ENCODE peak calls at places on chromosomes 2 and 18, in seven cellular contexts. T, G, F, L, Z, X and J are unnamed samples.

GRCh38 chr2:172253190-172254052 is 150.7 kb upstream of the DLX2 start:
- DNase-seq in T (peak), G (peak), F (no peak), L (peak), Z (peak), X (no peak), J (no peak)

GRCh38 chr2:224871813-224872212 is 155.6 kb upstream of the CCDC195 start:
- DNase-seq in T (no peak), G (no peak), F (no peak), L (no peak), Z (no peak), X (no peak), J (no peak)

GRCh38 chr2:47357475-47357874 is 45.5 kb upstream of the MSH2 start:
- DNase-seq in T (no peak), G (peak), F (no peak), L (no peak), Z (peak), X (no peak), J (no peak)

GRCh38 chr2:213216461-213216860 is 65.0 kb upstream of the IKZF2 start:
- DNase-seq in T (no peak), G (no peak), F (no peak), L (no peak), Z (no peak), X (no peak), J (peak)

GRCh38 chr2:42359894-42360483 is 1.0 kb downstream of the COX7A2L start:
- DNase-seq in T (no peak), G (no peak), F (no peak), L (no peak), Z (peak), X (no peak), J (no peak)

GRCh38 chr2:146701183-146701582 is 1143.6 kb upstream of the ACVR2A start:
- DNase-seq in T (no peak), G (no peak), F (no peak), L (no peak), Z (no peak), X (peak), J (no peak)

GRCh38 chr18:25169701-25170100 is 182.3 kb downstream of the ZNF521 start:
- DNase-seq in T (no peak), G (no peak), F (no peak), L (no peak), Z (no peak), X (no peak), J (no peak)

GRCh38 chr18:26714739-26715138 is 150.8 kb downstream of the AQP4 start:
- DNase-seq in T (no peak), G (no peak), F (no peak), L (no peak), Z (no peak), X (no peak), J (no peak)

GRCh38 chr18:1463981-1464380 is 559.3 kb downstream of the ADCYAP1 start:
- DNase-seq in T (no peak), G (no peak), F (no peak), L (no peak), Z (no peak), X (no peak), J (no peak)

GRCh38 chr18:63111549-63112402 is 207.8 kb downstream of the BCL2 start:
- DNase-seq in T (no peak), G (no peak), F (no peak), L (no peak), Z (no peak), X (no peak), J (no peak)

GRCh38 chr2:81002906-81003305 is 698.4 kb upstream of the LRRTM1 start:
- DNase-seq in T (no peak), G (no peak), F (no peak), L (no peak), Z (no peak), X (no peak), J (no peak)

GRCh38 chr2:38146302-38146916 is 70.5 kb upstream of the CYP1B1 start:
- DNase-seq in T (no peak), G (no peak), F (peak), L (peak), Z (peak), X (peak), J (no peak)

GRCh38 chr2:220935789-220936321 is 636.2 kb downstream of the EPHA4 start:
- DNase-seq in T (no peak), G (no peak), F (peak), L (no peak), Z (no peak), X (no peak), J (no peak)

GRCh38 chr18:814300-815084 is 2.5 kb upstream of the YES1 start:
- DNase-seq in T (no peak), G (no peak), F (no peak), L (no peak), Z (peak), X (no peak), J (no peak)

GRCh38 chr18:28588884-28589549 is 412.1 kb upstream of the CDH2 start:
- DNase-seq in T (no peak), G (no peak), F (no peak), L (no peak), Z (no peak), X (no peak), J (no peak)

GRCh38 chr2:128531856-128532255 is 213.2 kb upstream of the HS6ST1 start:
- DNase-seq in T (no peak), G (no peak), F (no peak), L (no peak), Z (no peak), X (no peak), J (no peak)

GRCh38 chr18:54776282-54776977 is 51.8 kb upstream of the RAB27B start:
- DNase-seq in T (no peak), G (peak), F (peak), L (peak), Z (peak), X (no peak), J (no peak)

GRCh38 chr18:75169411-75169810 is 39.5 kb downstream of the PTGR3 start:
- DNase-seq in T (no peak), G (no peak), F (no peak), L (no peak), Z (no peak), X (no peak), J (no peak)

GRCh38 chr2:100262555-100263320 is 59.6 kb downstream of the LONRF2 start:
- DNase-seq in T (peak), G (peak), F (no peak), L (peak), Z (peak), X (no peak), J (peak)

GRCh38 chr2:73339171-73339678 is 45.9 kb upstream of the EGR4 start:
- DNase-seq in T (peak), G (no peak), F (no peak), L (no peak), Z (no peak), X (no peak), J (no peak)

GRCh38 chr2:26086155-26086634 is 52.3 kb downstream of the RAB10 start:
- DNase-seq in T (no peak), G (no peak), F (peak), L (peak), Z (no peak), X (no peak), J (no peak)

GRCh38 chr2:9796056-9796792 is 47.0 kb upstream of the TAF1B start:
- DNase-seq in T (peak), G (no peak), F (no peak), L (no peak), Z (no peak), X (no peak), J (no peak)

GRCh38 chr2:241550616-241551580 is 7.6 kb upstream of the BOK start:
- DNase-seq in T (no peak), G (no peak), F (no peak), L (no peak), Z (no peak), X (no peak), J (no peak)

GRCh38 chr2:120804446-120804845 is 68.8 kb downstream of the GLI2 start:
- DNase-seq in T (no peak), G (no peak), F (no peak), L (no peak), Z (no peak), X (no peak), J (no peak)

GRCh38 chr2:238847841-238848565 is at the start of gene TWIST2:
- DNase-seq in T (peak), G (no peak), F (no peak), L (no peak), Z (no peak), X (no peak), J (no peak)

GRCh38 chr18:49160075-49160930 is 209.5 kb upstream of the SMAD7 start:
- DNase-seq in T (no peak), G (no peak), F (no peak), L (no peak), Z (no peak), X (no peak), J (no peak)

GRCh38 chr2:208373460-208374089 is 33.0 kb upstream of the PTH2R start:
- DNase-seq in T (peak), G (peak), F (no peak), L (peak), Z (peak), X (no peak), J (peak)

GRCh38 chr2:208375452-208376068 is 31.0 kb upstream of the PTH2R start:
- DNase-seq in T (no peak), G (no peak), F (no peak), L (no peak), Z (no peak), X (no peak), J (no peak)

GRCh38 chr2:208370881-208371633 is 35.5 kb upstream of the PTH2R start:
- DNase-seq in T (no peak), G (no peak), F (no peak), L (no peak), Z (peak), X (no peak), J (no peak)

GRCh38 chr2:208369091-208369490 is 37.5 kb upstream of the PTH2R start:
- DNase-seq in T (no peak), G (peak), F (no peak), L (no peak), Z (no peak), X (no peak), J (no peak)

DNA sequence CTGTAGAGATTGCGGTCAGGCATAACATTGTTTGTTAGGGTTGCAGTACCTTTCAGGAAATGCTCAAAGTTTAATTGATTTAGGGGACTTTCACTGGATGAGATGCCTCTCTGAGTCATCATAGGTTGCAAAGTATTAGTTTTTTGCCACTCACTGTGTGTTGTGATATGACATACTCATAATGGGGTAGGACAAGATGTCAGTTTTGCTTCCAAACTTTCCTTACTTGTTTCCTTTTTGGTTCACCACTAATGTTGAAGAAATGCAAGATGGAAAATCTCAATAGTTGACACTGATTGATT is 35.0 kb upstream of the PTH2R start:
- DNase-seq in T (no peak), G (no peak), F (no peak), L (no peak), Z (no peak), X (no peak), J (no peak)
- TF ChIP-seq JUND in T (no peak), G (no peak), F (no peak), L (no peak), Z (no peak), X (no peak), J (no peak)

GRCh38 chr2:69576895-69577294 is 66.6 kb downstream of the AAK1 start:
- DNase-seq in T (no peak), G (no peak), F (no peak), L (no peak), Z (no peak), X (no peak), J (no peak)
- TF ChIP-seq JUND in T (no peak), G (no peak), F (no peak), L (no peak), Z (no peak), X (no peak), J (no peak)

DNA sequence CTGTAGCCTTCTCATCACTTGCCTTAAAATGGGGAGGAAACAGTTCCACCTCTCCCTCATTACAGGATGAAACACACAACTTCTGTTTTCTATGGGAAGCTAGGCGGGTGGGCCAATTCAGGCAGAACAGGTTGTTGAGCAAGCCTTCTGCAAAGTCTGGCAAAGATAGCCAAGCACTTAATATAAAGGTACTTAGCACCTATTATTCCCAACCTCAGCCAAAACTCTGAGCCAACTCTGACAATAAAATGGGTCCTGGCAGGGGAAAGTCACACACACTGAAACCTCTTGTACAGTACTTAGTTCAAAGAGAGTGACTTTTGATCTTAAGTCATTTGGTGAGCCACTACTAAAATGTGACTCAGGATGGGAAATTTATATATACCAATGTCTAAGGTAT is 15.8 kb upstream of the SOCS6 start:
- DNase-seq in T (no peak), G (no peak), F (no peak), L (no peak), Z (no peak), X (no peak), J (no peak)
- TF ChIP-seq JUND in T (no peak), G (no peak), F (no peak), L (no peak), Z (no peak), X (no peak), J (no peak)

GRCh38 chr2:234309431-234309830 is 187.4 kb downstream of the ARL4C start:
- DNase-seq in T (no peak), G (no peak), F (no peak), L (no peak), Z (no peak), X (no peak), J (peak)

GRCh38 chr2:234308073-234308813 is 188.6 kb downstream of the ARL4C start:
- DNase-seq in T (no peak), G (no peak), F (no peak), L (no peak), Z (no peak), X (no peak), J (no peak)

GRCh38 chr2:234310166-234310565 is 186.7 kb downstream of the ARL4C start:
- DNase-seq in T (no peak), G (no peak), F (no peak), L (no peak), Z (no peak), X (no peak), J (no peak)

GRCh38 chr2:234307322-234307961 is 189.4 kb downstream of the ARL4C start:
- DNase-seq in T (no peak), G (no peak), F (no peak), L (no peak), Z (no peak), X (no peak), J (no peak)

DNA sequence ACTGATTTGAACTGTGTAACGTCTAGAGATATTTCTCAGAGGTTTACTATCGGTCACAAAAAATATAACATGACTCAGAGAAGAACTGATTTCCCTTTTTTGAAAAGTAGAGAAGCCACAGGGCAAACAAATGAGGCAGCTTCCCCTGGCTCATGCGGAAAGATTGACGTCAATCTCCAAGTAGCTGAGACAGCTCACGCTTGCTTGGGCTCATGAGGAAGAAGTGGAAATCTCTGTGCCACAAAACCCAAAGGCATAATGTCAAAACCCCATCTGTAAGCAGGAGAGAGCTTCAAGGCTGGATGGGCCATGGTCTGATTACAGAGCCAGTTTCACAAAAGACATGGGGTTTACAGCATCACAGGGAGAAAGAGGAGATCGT is 188.1 kb downstream of the ARL4C start:
- DNase-seq in T (no peak), G (no peak), F (peak), L (no peak), Z (no peak), X (no peak), J (no peak)
- TF ChIP-seq JUND in T (no peak), G (no peak), F (no peak), L (no peak), Z (no peak), X (no peak), J (no peak)

GRCh38 chr2:54683596-54683995 is 39.9 kb upstream of the EML6 start:
- DNase-seq in T (no peak), G (no peak), F (no peak), L (no peak), Z (no peak), X (no peak), J (no peak)
- TF ChIP-seq JUND in T (no peak), G (no peak), F (no peak), L (no peak), Z (no peak), X (no peak), J (no peak)

GRCh38 chr2:217650229-217650628 is 352.6 kb downstream of the TNS1 start:
- DNase-seq in T (no peak), G (no peak), F (no peak), L (peak), Z (no peak), X (no peak), J (peak)

GRCh38 chr2:217647925-217648324 is 354.9 kb downstream of the TNS1 start:
- DNase-seq in T (no peak), G (peak), F (no peak), L (no peak), Z (no peak), X (no peak), J (no peak)

GRCh38 chr2:217653240-217653639 is 349.6 kb downstream of the TNS1 start:
- DNase-seq in T (no peak), G (no peak), F (no peak), L (peak), Z (no peak), X (no peak), J (peak)

GRCh38 chr2:217652761-217653160 is 350.0 kb downstream of the TNS1 start:
- DNase-seq in T (no peak), G (no peak), F (no peak), L (no peak), Z (no peak), X (no peak), J (no peak)

GRCh38 chr2:217650716-217651360 is 352.0 kb downstream of the TNS1 start:
- DNase-seq in T (peak), G (peak), F (no peak), L (peak), Z (peak), X (peak), J (peak)
- TF ChIP-seq JUND in T (no peak), G (no peak), F (no peak), L (no peak), Z (no peak), X (peak), J (no peak)

DNA sequence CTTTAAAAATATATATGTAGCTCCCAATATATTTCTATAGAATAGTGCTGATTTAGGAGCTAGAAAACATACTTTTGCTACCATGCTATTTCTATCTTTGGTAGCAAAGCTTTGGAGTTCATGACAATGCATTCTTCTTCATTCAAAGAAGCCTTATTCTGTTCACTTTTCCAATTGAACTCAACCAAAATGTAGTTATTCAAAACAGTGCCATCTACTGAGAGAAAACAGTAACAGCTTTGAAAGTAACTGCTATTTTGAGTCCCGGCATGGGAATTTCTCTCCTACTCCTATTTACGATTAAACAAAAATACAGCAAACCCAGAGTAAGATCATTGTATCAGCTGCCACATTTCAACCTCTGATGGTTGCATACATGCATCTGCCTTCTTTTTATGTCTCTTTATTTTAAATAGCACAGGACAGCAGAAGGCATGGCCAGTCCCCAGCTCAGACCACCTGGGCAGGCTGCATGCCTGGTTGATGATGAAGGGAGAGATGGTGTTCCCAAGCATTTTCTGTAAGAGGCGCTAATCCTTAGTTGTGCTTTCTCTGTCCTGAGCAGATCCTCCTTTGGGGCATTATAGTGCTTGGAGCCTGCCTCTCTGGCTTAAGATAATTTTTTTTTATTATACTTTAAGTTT is 69.7 kb upstream of the SULT1C3 start:
- DNase-seq in T (peak), G (peak), F (no peak), L (no peak), Z (no peak), X (no peak), J (no peak)
- TF ChIP-seq JUND in T (no peak), G (no peak), F (no peak), L (no peak), Z (no peak), X (no peak), J (no peak)

DNA sequence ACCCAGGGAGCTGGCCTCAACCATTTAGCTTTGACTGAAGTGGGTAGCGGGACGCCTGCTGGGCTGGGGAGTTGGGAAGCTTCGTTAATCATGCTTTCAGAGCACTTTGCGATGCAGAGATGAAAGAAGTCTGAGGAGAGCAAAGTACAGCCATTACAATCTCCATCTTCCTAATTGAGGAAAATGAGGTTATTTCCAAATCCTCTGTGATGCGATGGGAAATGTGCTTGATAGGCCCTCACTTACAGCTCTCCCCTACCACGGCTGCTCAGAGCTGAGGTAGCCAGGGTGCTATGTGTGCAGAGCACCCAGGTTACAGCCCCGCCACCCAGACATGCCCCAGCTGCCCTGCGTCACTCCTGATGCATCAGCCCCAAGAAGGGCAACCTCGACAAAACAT is 326.5 kb upstream of the KLHL29 start:
- DNase-seq in T (no peak), G (no peak), F (no peak), L (no peak), Z (no peak), X (no peak), J (no peak)
- TF ChIP-seq JUND in T (no peak), G (no peak), F (no peak), L (no peak), Z (no peak), X (no peak), J (no peak)